ENCODE peak calls at places on chromosome 6, in ten cellular contexts. S is GM10248; P is substantia nigra; E is activated B cell treated with CpG ODN at 0.5 μM for 24 hours; M is HEK293T; H is CD8-positive, alpha-beta memory T cell; J is cardiac fibroblast; B is vagina; N is GF-D8; C is psoas muscle. U is an unnamed sample.

GRCh38 chr6:52496609-52497008 is 76.5 kb downstream of the EFHC1 start:
- DNase-seq in C (no peak), M (no peak), S (no peak), N (no peak), B (no peak), J (peak), E (no peak), P (no peak), H (no peak), U (no peak)

GRCh38 chr6:56594699-56595098 is 48.0 kb downstream of the DST start:
- DNase-seq in N (no peak), E (no peak), B (no peak), S (no peak), M (no peak), H (no peak), J (no peak), C (no peak), P (no peak), U (no peak)

GRCh38 chr6:143205983-143206382 is 145.3 kb downstream of the AIG1 start:
- DNase-seq in S (no peak), E (no peak), C (no peak), B (no peak), P (no peak), M (no peak), H (no peak), J (peak), N (no peak), U (no peak)

GRCh38 chr6:55209059-55209458 is 34.7 kb downstream of the HCRTR2 start:
- DNase-seq in B (no peak), E (no peak), M (no peak), N (no peak), S (no peak), P (no peak), H (no peak), J (no peak), C (no peak), U (no peak)

GRCh38 chr6:169200931-169201514 is 52.6 kb downstream of the THBS2 start:
- DNase-seq in B (peak), H (no peak), J (no peak), E (no peak), P (no peak), C (no peak), S (no peak), M (no peak), N (no peak), U (no peak)

GRCh38 chr6:147787407-147787806 is 278.9 kb downstream of the SAMD5 start:
- DNase-seq in J (no peak), M (no peak), P (no peak), H (no peak), C (no peak), S (no peak), B (no peak), N (no peak), E (no peak), U (no peak)

GRCh38 chr6:111361648-111362047 is 121.4 kb downstream of the REV3L start:
- DNase-seq in J (peak), S (no peak), C (no peak), M (peak), H (no peak), E (no peak), N (no peak), B (no peak), P (peak), U (no peak)

GRCh38 chr6:73800997-73801396 is 105.0 kb downstream of the CD109 start:
- DNase-seq in J (no peak), N (no peak), M (no peak), H (no peak), E (no peak), B (no peak), C (no peak), P (no peak), S (no peak), U (no peak)

GRCh38 chr6:14730654-14731053 is 515.2 kb upstream of the JARID2 start:
- DNase-seq in C (no peak), S (no peak), N (no peak), B (no peak), P (no peak), M (no peak), E (no peak), H (no peak), J (no peak), U (no peak)

GRCh38 chr6:169714595-169714994 is 9.7 kb downstream of the PHF10 start:
- DNase-seq in S (no peak), B (no peak), H (no peak), E (no peak), P (no peak), J (no peak), C (no peak), N (no peak), M (no peak), U (no peak)

GRCh38 chr6:1872649-1873131 is 263.0 kb downstream of the FOXC1 start:
- DNase-seq in M (peak), H (no peak), C (no peak), N (no peak), E (no peak), B (no peak), P (no peak), J (peak), S (no peak), U (no peak)

GRCh38 chr6:70028246-70028645 is 161.9 kb downstream of the COL19A1 start:
- DNase-seq in B (no peak), C (no peak), P (no peak), E (no peak), M (no peak), J (no peak), S (no peak), N (no peak), H (no peak), U (no peak)

GRCh38 chr6:166466178-166467122 is 83.7 kb upstream of the MPC1 start:
- DNase-seq in N (no peak), S (no peak), B (no peak), C (peak), P (no peak), J (peak), H (no peak), E (no peak), M (no peak), U (no peak)

GRCh38 chr6:36139991-36140710 is 9.8 kb downstream of the MAPK13 start:
- DNase-seq in N (no peak), J (no peak), P (no peak), E (no peak), H (no peak), S (no peak), B (no peak), C (no peak), M (no peak), U (no peak)

GRCh38 chr6:82951389-82951788 is 114.3 kb downstream of the UBE3D start:
- DNase-seq in B (no peak), N (no peak), E (no peak), H (no peak), S (no peak), P (no peak), J (no peak), M (no peak), C (no peak), U (no peak)